ENCODE peak calls at places on chromosomes 4 and X, in seven cellular contexts. D, V, S, B, W, C and I are unnamed samples.

GRCh38 chr4:25290490-25291067 is 22.0 kb upstream of the ZCCHC4 start:
- DNase-seq in W (no peak), S (no peak), C (no peak), D (no peak), B (no peak), V (no peak), I (no peak)

GRCh38 chr4:145935253-145936141 is 3.1 kb downstream of the ZNF827 start:
- DNase-seq in D (no peak), C (no peak), W (no peak), V (peak), B (no peak), S (no peak), I (no peak)

GRCh38 chr4:38868055-38868965 is 704 bp downstream of the FAM114A1 start:
- DNase-seq in C (peak), B (no peak), V (no peak), D (peak), W (no peak), S (peak), I (no peak)

GRCh38 chr4:104129243-104129642 is 365.5 kb downstream of the CXXC4 start:
- DNase-seq in D (no peak), V (no peak), C (no peak), B (no peak), S (no peak), W (no peak), I (no peak)

GRCh38 chr4:7424553-7425111 is 10.1 kb downstream of the PSAPL1 start:
- DNase-seq in B (no peak), V (no peak), C (no peak), S (no peak), D (no peak), W (no peak), I (no peak)

GRCh38 chrX:110182865-110183264 is 135.0 kb downstream of the AMMECR1 start:
- DNase-seq in W (no peak), D (no peak), S (no peak), V (no peak), C (no peak), B (no peak), I (no peak)

GRCh38 chrX:132622130-132622529 is 133.3 kb upstream of the MBNL3 start:
- DNase-seq in W (no peak), C (no peak), D (peak), B (no peak), V (peak), S (peak), I (no peak)

GRCh38 chrX:130984782-130985181 is 73.4 kb upstream of the ARHGAP36 start:
- DNase-seq in V (no peak), B (no peak), S (no peak), W (no peak), D (no peak), C (no peak), I (no peak)

GRCh38 chr4:32226201-32226600 is 1506.0 kb downstream of the PCDH7 start:
- DNase-seq in D (peak), V (no peak), S (peak), B (peak), W (no peak), C (no peak), I (no peak)

GRCh38 chr4:92305148-92305877 is 1.5 kb downstream of the GRID2 start:
- DNase-seq in W (peak), V (no peak), S (peak), D (no peak), B (no peak), C (peak), I (peak)

GRCh38 chrX:115324194-115324593 is 34.7 kb downstream of the LUZP4 start:
- DNase-seq in B (no peak), V (no peak), W (no peak), C (no peak), D (no peak), S (peak), I (no peak)

GRCh38 chr4:2768921-2769336 is 12.8 kb upstream of the TNIP2 start:
- DNase-seq in W (no peak), D (no peak), C (no peak), S (no peak), B (no peak), V (no peak), I (no peak)

GRCh38 chrX:87621697-87622096 is 104.1 kb downstream of the KLHL4 start:
- DNase-seq in C (no peak), W (no peak), S (peak), V (no peak), D (no peak), B (no peak), I (no peak)

GRCh38 chr4:145871209-145871608 is 67.4 kb downstream of the ZNF827 start:
- DNase-seq in W (no peak), S (no peak), B (no peak), V (no peak), D (no peak), C (no peak), I (no peak)

GRCh38 chr4:165464813-165465381 is 86.1 kb downstream of the CPE start:
- DNase-seq in D (peak), C (no peak), S (peak), V (no peak), W (no peak), B (no peak), I (no peak)

GRCh38 chr4:108783666-108784463 is 21.0 kb upstream of the ETNPPL start:
- DNase-seq in V (no peak), W (no peak), D (peak), C (no peak), B (no peak), S (peak), I (no peak)

GRCh38 chrX:37638047-37638446 is 47.5 kb upstream of the XK start:
- DNase-seq in B (no peak), D (no peak), W (no peak), V (no peak), C (no peak), S (no peak), I (no peak)

GRCh38 chr4:182975806-182976205 is 58.6 kb upstream of the DCTD start:
- DNase-seq in C (no peak), S (peak), V (peak), D (peak), B (peak), W (no peak), I (no peak)

GRCh38 chr4:16794816-16795445 is 103.5 kb downstream of the LDB2 start:
- DNase-seq in V (peak), B (no peak), C (no peak), D (peak), S (peak), W (no peak), I (peak)

GRCh38 chr4:169283114-169283509 is 12.4 kb upstream of the SH3RF1 start:
- DNase-seq in V (no peak), B (peak), D (no peak), C (no peak), W (no peak), S (peak), I (no peak)

GRCh38 chr4:122712782-122713181 is 19.7 kb upstream of the BBS12 start:
- DNase-seq in C (no peak), V (no peak), D (no peak), W (no peak), B (no peak), S (peak), I (no peak)

GRCh38 chrX:20620301-20620700 is 353.6 kb upstream of the RPS6KA3 start:
- DNase-seq in S (peak), D (peak), W (no peak), B (peak), V (no peak), C (no peak), I (no peak)

GRCh38 chr4:98662619-98663225 is 4.3 kb upstream of the TSPAN5 start:
- DNase-seq in W (peak), V (peak), B (no peak), C (no peak), S (peak), D (no peak), I (no peak)

GRCh38 chrX:31329298-31329697 is 257.5 kb upstream of the FTHL17 start:
- DNase-seq in B (no peak), W (no peak), V (no peak), C (no peak), S (no peak), D (no peak), I (no peak)

GRCh38 chr4:2260336-2261109 is 1.4 kb downstream of the MXD4 start:
- DNase-seq in B (no peak), S (no peak), D (no peak), W (no peak), C (no peak), V (no peak), I (no peak)

GRCh38 chr4:176500894-176501293 is 181.1 kb downstream of the SPCS3 start:
- DNase-seq in D (no peak), C (no peak), V (no peak), S (no peak), W (no peak), B (no peak), I (no peak)

GRCh38 chr4:186554485-186554884 is 882 bp downstream of the MTNR1A start:
- DNase-seq in W (no peak), V (no peak), B (no peak), D (peak), C (peak), S (peak), I (no peak)

GRCh38 chrX:71224969-71225368 is 1.9 kb downstream of the GJB1 start:
- DNase-seq in C (no peak), B (no peak), S (no peak), W (no peak), D (no peak), V (no peak), I (no peak)

GRCh38 chr4:37802068-37802666 is 24.3 kb upstream of the PGM2 start:
- DNase-seq in D (peak), B (no peak), S (peak), W (peak), C (peak), V (no peak), I (peak)

GRCh38 chr4:173415885-173416658 is 17.2 kb upstream of the SCRG1 start:
- DNase-seq in V (no peak), W (no peak), S (no peak), D (peak), C (peak), B (no peak), I (no peak)

GRCh38 chr4:78551420-78552351 is at the start of gene ANXA3:
- DNase-seq in D (no peak), V (peak), C (peak), B (no peak), W (no peak), S (peak), I (no peak)

GRCh38 chr4:186724048-186724860 is 598 bp upstream of the FAT1 start:
- DNase-seq in B (peak), C (peak), W (no peak), V (no peak), S (peak), D (peak), I (no peak)